ENCODE peak calls at places on chromosome 9, in seven cellular contexts. T is RKO; F is endodermal cell; P is stimulated activated CD4-positive, alpha-beta T cell treated with anti-CD3 and anti-CD28 coated beads, TNF-alpha, amount 100 ng/mL, for 4 hours; D is B cell; C is mucosa of descending colon; Q is brain microvascular endothelial cell. U is an unnamed sample.
A peak's percentile ranks its signal among the peaks of the same experiment; 100 is the strongest.

GRCh38 chr9:16864741-16865434 is 5.6 kb downstream of the BNC2 start:
- DNase-seq in T (no peak), F (no peak), P (no peak), D (no peak), C (no peak), Q (no peak), U (peak; percentile 76)

GRCh38 chr9:124800306-124801259 is 23.6 kb downstream of the OLFML2A start:
- DNase-seq in T (no peak), F (no peak), P (no peak), D (peak; percentile 80), C (no peak), Q (no peak), U (no peak)

GRCh38 chr9:87336914-87337333 is 160.7 kb upstream of the DAPK1 start:
- DNase-seq in T (peak; percentile 88), F (no peak), P (no peak), D (no peak), C (no peak), Q (peak; percentile 42), U (peak; percentile 92)

GRCh38 chr9:79573697-79573976 is 1.9 kb downstream of the TLE4 start:
- DNase-seq in T (no peak), F (no peak), P (no peak), D (no peak), C (no peak), Q (no peak), U (no peak)

GRCh38 chr9:77021928-77022782 is 2.7 kb downstream of the FOXB2 start:
- DNase-seq in T (no peak), F (no peak), P (no peak), D (no peak), C (no peak), Q (no peak), U (no peak)

GRCh38 chr9:90773593-90773992 is 28.0 kb upstream of the SYK start:
- DNase-seq in T (peak; percentile 38), F (no peak), P (no peak), D (no peak), C (no peak), Q (no peak), U (no peak)

GRCh38 chr9:20315672-20316071 is 306.6 kb downstream of the MLLT3 start:
- DNase-seq in T (peak; percentile 64), F (no peak), P (no peak), D (no peak), C (no peak), Q (peak; percentile 77), U (peak; percentile 69)

GRCh38 chr9:80874276-80874675 is 815.1 kb downstream of the TLE1 start:
- DNase-seq in T (no peak), F (no peak), P (no peak), D (no peak), C (no peak), Q (peak; percentile 42), U (peak; percentile 50)

U was measured in fibroblast of the aortic adventitia.